ENCODE peak calls at places on chromosomes 5 and 9, in ten cellular contexts. G is HepG2, P is GM12878, F is tibial nerve, S is stomach, J is A549, U is upper lobe of left lung, E is sigmoid colon, L is SK-N-SH, Q is transverse colon. H is an unnamed sample. For H3K4me1, the result is how much of the 10 kb centered on the place peaks cover.

GRCh38 chr5:163846512-163846911 is 341.1 kb downstream of the MAT2B start:
- DNase-seq in U (no peak), Q (no peak), G (no peak), P (no peak), J (no peak), F (no peak), E (no peak), S (no peak), L (no peak), H (no peak)

GRCh38 chr5:61569353-61569752 is 237.3 kb downstream of the ZSWIM6 start:
- DNase-seq in F (no peak), S (no peak), P (no peak), L (no peak), J (no peak), U (peak), E (no peak), Q (no peak), G (no peak), H (no peak)

GRCh38 chr9:134734270-134734669 is 92.7 kb downstream of the COL5A1 start:
- DNase-seq in P (no peak), E (peak), F (no peak), Q (peak), U (peak), G (peak), S (no peak), L (peak), J (peak), H (no peak)

GRCh38 chr9:112516769-112517168 is 30.1 kb downstream of the KIAA1958 start:
- DNase-seq in G (no peak), L (no peak), E (no peak), J (no peak), F (no peak), Q (no peak), U (no peak), P (no peak), S (no peak), H (no peak)

GRCh38 chr9:78575791-78576190 is 278.9 kb downstream of the PSAT1 start:
- DNase-seq in P (no peak), U (no peak), F (no peak), S (no peak), J (no peak), L (no peak), Q (no peak), E (no peak), G (no peak), H (no peak)

GRCh38 chr5:172322028-172322965 is 38.7 kb upstream of the UBTD2 start:
- DNase-seq in P (no peak), S (no peak), Q (peak), L (no peak), E (peak), J (no peak), G (peak), U (no peak), F (no peak), H (no peak)

GRCh38 chr9:75071530-75072122 is 16.3 kb downstream of the NMRK1 start:
- DNase-seq in J (no peak), F (no peak), U (no peak), Q (peak), G (no peak), L (no peak), P (no peak), E (no peak), S (peak), H (no peak)

GRCh38 chr9:124238546-124239140 is 19.1 kb upstream of the NEK6 start:
- DNase-seq in S (no peak), P (no peak), L (no peak), J (no peak), Q (no peak), F (no peak), G (no peak), U (no peak), E (peak), H (no peak)

GRCh38 chr9:131292937-131293336 is 3.4 kb downstream of the PLPP7 start:
- DNase-seq in P (no peak), J (no peak), L (no peak), E (no peak), U (no peak), S (no peak), F (no peak), G (no peak), Q (no peak), H (no peak)

GRCh38 chr5:58012103-58012502 is 447.8 kb downstream of the PLK2 start:
- DNase-seq in J (no peak), P (no peak), Q (no peak), S (no peak), G (no peak), U (no peak), L (no peak), E (no peak), F (no peak), H (no peak)

GRCh38 chr5:135569755-135570452 is 8.9 kb downstream of the CXCL14 start:
- DNase-seq in U (no peak), F (no peak), J (peak), P (no peak), G (peak), E (no peak), L (peak), S (peak), Q (peak), H (no peak)

GRCh38 chr5:133109655-133110483 is 58.1 kb downstream of the HSPA4 start:
- DNase-seq in S (no peak), Q (no peak), P (no peak), J (no peak), L (no peak), U (no peak), G (no peak), E (no peak), F (peak), H (no peak)

GRCh38 chr5:101429241-101429640 is 526.2 kb upstream of the ST8SIA4 start:
- DNase-seq in J (no peak), L (no peak), U (no peak), F (no peak), P (no peak), Q (no peak), E (no peak), S (no peak), G (no peak), H (no peak)

GRCh38 chr5:40984884-40985283 is 75.6 kb downstream of the C7 start:
- DNase-seq in U (no peak), J (no peak), Q (no peak), P (no peak), S (no peak), G (no peak), L (no peak), F (no peak), E (no peak), H (no peak)

GRCh38 chr9:77946969-77947368 is 84.6 kb downstream of the GNAQ start:
- DNase-seq in S (peak), F (no peak), G (no peak), U (no peak), Q (peak), P (no peak), L (no peak), E (no peak), J (no peak), H (peak)

GRCh38 chr9:70406446-70406862 is 8.0 kb downstream of the KLF9 start:
- DNase-seq in Q (peak), L (no peak), S (no peak), E (peak), J (no peak), U (no peak), F (no peak), P (no peak), G (no peak), H (no peak)

GRCh38 chr5:124648902-124649467 is 97.5 kb downstream of the ZNF608 start:
- DNase-seq in J (no peak), Q (no peak), F (no peak), L (no peak), S (no peak), E (no peak), P (no peak), U (peak), G (peak), H (no peak)

GRCh38 chr9:38443181-38443580 is 18.9 kb upstream of the IGFBPL1 start:
- DNase-seq in S (peak), J (peak), G (peak), E (no peak), F (no peak), P (no peak), Q (no peak), L (no peak), U (no peak), H (peak)

GRCh38 chr5:33737284-33737683 is 154.5 kb downstream of the ADAMTS12 start:
- DNase-seq in Q (no peak), U (no peak), G (no peak), S (no peak), L (no peak), F (no peak), E (no peak), P (no peak), J (no peak), H (no peak)

GRCh38 chr9:79403495-79403894 is 168.3 kb upstream of the TLE4 start:
- DNase-seq in J (no peak), F (no peak), G (no peak), Q (no peak), S (no peak), P (no peak), U (no peak), L (no peak), E (no peak), H (no peak)

GRCh38 chr9:127336708-127337352 is 60.1 kb upstream of the SLC2A8 start:
- DNase-seq in J (peak), F (peak), U (no peak), G (peak), P (no peak), L (no peak), Q (peak), S (peak), E (peak), H (peak)

GRCh38 chr5:57696005-57696755 is 213.6 kb upstream of the ACTBL2 start:
- DNase-seq in G (no peak), P (no peak), L (no peak), Q (no peak), J (no peak), F (no peak), E (no peak), U (no peak), S (no peak), H (no peak)

DNA sequence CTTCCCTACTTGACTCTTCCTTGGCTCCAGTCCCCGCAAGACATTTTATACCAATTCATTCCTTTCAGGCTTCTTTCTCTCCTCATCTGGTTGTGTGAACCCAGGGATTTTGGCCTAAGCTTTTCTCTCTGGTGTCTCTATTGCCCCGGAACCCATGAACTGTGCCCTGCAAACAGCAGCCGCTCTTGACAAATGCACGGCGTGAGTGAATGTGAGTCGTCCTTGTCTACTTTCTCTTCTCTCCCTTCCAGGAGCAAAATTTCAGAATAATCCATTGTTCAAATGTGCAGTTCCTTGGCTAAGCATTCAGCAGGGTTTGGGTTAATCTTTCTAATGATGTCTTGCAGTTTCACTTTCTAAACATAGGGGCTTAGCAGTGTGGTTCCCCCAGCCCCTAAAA is 250.4 kb upstream of the IRX4 start:
- DNase-seq in E (no peak), J (no peak), S (no peak), P (no peak), Q (no peak), L (no peak), G (no peak), U (no peak), F (no peak), H (no peak)
- TF ChIP-seq EP300 in E (no peak), J (no peak), S (no peak), P (no peak), Q (no peak), L (no peak), G (no peak), U (no peak), F (no peak), H (no peak)

DNA sequence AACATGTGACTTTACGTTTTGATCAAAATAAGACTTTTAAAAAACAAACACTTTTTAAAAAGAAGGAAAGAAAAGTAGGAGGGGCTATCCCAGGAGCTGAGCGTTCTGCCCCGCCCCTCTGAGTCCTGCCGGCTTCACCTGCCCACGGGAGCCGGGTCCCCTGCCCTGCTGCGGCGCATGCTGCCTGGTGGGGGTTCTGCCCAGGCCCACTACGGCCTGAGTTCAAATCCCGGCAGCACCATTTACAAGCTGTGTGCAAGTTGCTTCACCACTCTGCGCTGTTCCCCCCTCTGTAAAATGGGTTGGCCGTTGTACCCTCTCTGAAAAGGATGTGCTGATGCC is 31.1 kb downstream of the GSN start:
- DNase-seq in J (no peak), L (no peak), U (peak), P (no peak), E (peak), S (no peak), G (no peak), Q (no peak), F (no peak), H (no peak)
- H3K4me3 ChIP-seq in J (peak), L (no peak), U (peak), P (peak), E (peak), S (peak), G (peak), Q (peak), F (peak), H (peak)

GRCh38 chr9:93059960-93060591 is 1.6 kb downstream of the SUSD3 start:
- DNase-seq in E (no peak), G (no peak), L (no peak), J (no peak), U (no peak), P (no peak), F (no peak), S (no peak), Q (no peak), H (no peak)

GRCh38 chr9:93061260-93061751 is 2.8 kb downstream of the SUSD3 start:
- DNase-seq in P (no peak), S (no peak), Q (no peak), F (no peak), L (no peak), G (no peak), E (no peak), U (no peak), J (no peak), H (no peak)

GRCh38 chr9:93062364-93062763 is 3.9 kb downstream of the SUSD3 start:
- DNase-seq in S (no peak), P (no peak), G (no peak), U (no peak), E (no peak), L (no peak), Q (no peak), J (no peak), F (no peak), H (no peak)

GRCh38 chr9:93060746-93061259 is 2.3 kb downstream of the SUSD3 start:
- DNase-seq in J (peak), F (no peak), E (no peak), U (no peak), Q (no peak), L (no peak), P (peak), G (no peak), S (peak), H (no peak)

GRCh38 chr9:93061791-93062299 is 3.3 kb downstream of the SUSD3 start:
- DNase-seq in E (no peak), J (peak), Q (peak), U (no peak), L (no peak), F (no peak), S (peak), G (peak), P (peak), H (no peak)
- H3K4me1 ChIP-seq in E (under half), J (under half), Q (under half), U (under half), L (under half), F (under half), S (under half), G (half or more), P (half or more), H (under half)

GRCh38 chr5:71892641-71893340 is 173.7 kb downstream of the CARTPT start:
- DNase-seq in U (no peak), L (no peak), J (no peak), Q (no peak), S (no peak), F (no peak), G (no peak), P (no peak), E (no peak), H (peak)
- TF ChIP-seq EP300 in U (no peak), L (no peak), J (no peak), Q (no peak), S (no peak), F (no peak), G (no peak), P (no peak), E (no peak), H (no peak)

GRCh38 chr5:177310757-177311173 is 933 bp downstream of the MXD3 start:
- DNase-seq in L (no peak), P (no peak), E (peak), Q (peak), J (no peak), F (no peak), S (no peak), U (no peak), G (no peak), H (no peak)
- H3K4me3 ChIP-seq in L (peak), P (peak), E (no peak), Q (no peak), J (peak), F (peak), S (no peak), U (peak), G (peak), H (no peak)

GRCh38 chr5:38823503-38823902 is 22.3 kb upstream of the OSMR start:
- DNase-seq in S (no peak), G (no peak), P (no peak), F (no peak), Q (no peak), E (no peak), L (no peak), U (no peak), J (no peak), H (no peak)
- H3K4me1 ChIP-seq in S (under half), G (under half), P (under half), F (under half), Q (under half), E (under half), L (under half), U (under half), J (under half), H (under half)

GRCh38 chr5:123397538-123397937 is 25.7 kb downstream of the CEP120 start:
- DNase-seq in P (no peak), G (no peak), F (no peak), Q (no peak), L (no peak), U (no peak), S (no peak), J (no peak), E (no peak), H (no peak)

GRCh38 chr5:123401320-123401719 is 21.9 kb downstream of the CEP120 start:
- DNase-seq in S (no peak), J (no peak), E (no peak), P (no peak), U (no peak), G (no peak), Q (no peak), L (no peak), F (no peak), H (no peak)

DNA sequence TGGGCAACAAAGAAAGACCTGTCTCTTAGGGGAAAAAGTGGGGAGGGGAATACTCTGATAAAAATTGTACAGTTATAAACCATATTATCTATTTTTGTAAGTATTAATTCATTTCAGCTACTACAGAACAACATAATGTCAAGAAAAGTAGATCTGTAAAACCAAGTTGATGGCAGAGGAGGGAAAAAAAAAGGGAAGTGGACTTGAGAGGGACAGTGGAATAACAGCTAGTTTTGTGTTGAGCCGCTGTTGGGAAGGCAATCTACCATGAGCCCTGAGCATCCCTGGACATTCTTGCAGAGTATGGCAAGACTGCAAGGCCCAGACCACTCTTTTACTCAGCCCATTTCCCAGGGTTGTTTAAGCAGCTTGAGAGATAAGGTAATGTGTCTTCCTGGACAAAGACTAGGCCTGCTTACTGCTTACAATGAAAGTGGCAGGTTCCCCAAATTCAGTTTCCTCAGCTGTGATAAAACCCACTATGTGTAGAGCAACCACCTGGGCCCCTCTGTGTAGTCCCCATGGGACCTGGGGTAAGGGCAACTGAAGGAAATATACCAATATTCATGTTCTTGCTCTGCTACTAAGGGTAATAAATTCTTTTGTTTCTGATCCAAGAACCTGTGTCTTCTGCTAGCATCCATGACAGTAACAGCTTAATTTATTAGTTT is 25.0 kb downstream of the CEP120 start:
- DNase-seq in J (no peak), G (no peak), P (no peak), Q (no peak), L (no peak), S (no peak), F (no peak), U (no peak), E (no peak), H (no peak)
- TF ChIP-seq EP300 in J (no peak), G (no peak), P (no peak), Q (no peak), L (no peak), S (no peak), F (no peak), U (no peak), E (no peak), H (no peak)

GRCh38 chr5:99379187-99379586 is 450.4 kb upstream of the CHD1 start:
- DNase-seq in U (no peak), E (no peak), F (no peak), L (no peak), Q (no peak), P (no peak), G (no peak), J (no peak), S (no peak), H (no peak)
- H3K4me3 ChIP-seq in U (no peak), E (no peak), F (no peak), L (no peak), Q (no peak), P (no peak), G (no peak), J (no peak), S (no peak), H (no peak)

GRCh38 chr9:4849364-4849763 is 56.6 kb downstream of the RCL1 start:
- DNase-seq in E (no peak), F (no peak), L (no peak), J (no peak), U (no peak), G (peak), S (no peak), P (no peak), Q (no peak), H (no peak)

GRCh38 chr9:4855861-4856260 is 63.1 kb downstream of the RCL1 start:
- DNase-seq in Q (peak), J (no peak), L (peak), E (peak), U (no peak), G (no peak), P (no peak), S (no peak), F (peak), H (no peak)

GRCh38 chr9:4854191-4854590 is 61.4 kb downstream of the RCL1 start:
- DNase-seq in U (no peak), S (no peak), G (no peak), L (no peak), P (no peak), J (no peak), E (no peak), F (no peak), Q (no peak), H (no peak)

GRCh38 chr9:4850611-4851010 is 57.9 kb downstream of the RCL1 start:
- DNase-seq in E (peak), L (no peak), P (no peak), Q (no peak), F (peak), U (peak), S (no peak), J (no peak), G (no peak), H (no peak)

GRCh38 chr9:4852419-4852818 is 59.7 kb downstream of the RCL1 start:
- DNase-seq in P (no peak), G (no peak), L (no peak), F (no peak), Q (no peak), S (no peak), E (no peak), U (no peak), J (no peak), H (no peak)
- H3K4me1 ChIP-seq in P (under half), G (under half), L (under half), F (under half), Q (under half), S (under half), E (under half), U (under half), J (under half), H (under half)